ENCODE peak calls at places on chromosomes 13 and 19, in five cellular contexts. One of them, this sample, is unnamed.

GRCh38 chr19:31380854-31381253 is 31.6 kb upstream of the TSHZ3 start:
- DNase-seq in stimulated activated CD8-positive, alpha-beta memory T cell treated with anti-CD3 and anti-CD28 coated beads, Interleukin-2, amount 100 ng/mL, for 1 hour: no peak
- DNase-seq in nucleus accumbens: no peak
- DNase-seq in glutamatergic neuron: no peak
- DNase-seq in HTR-8/SVneo: no peak
- DNase-seq in this sample: no peak

GRCh38 chr13:40613954-40614353 is 52.5 kb downstream of the FOXO1 start:
- DNase-seq in stimulated activated CD8-positive, alpha-beta memory T cell treated with anti-CD3 and anti-CD28 coated beads, Interleukin-2, amount 100 ng/mL, for 1 hour: no peak
- DNase-seq in nucleus accumbens: no peak
- DNase-seq in glutamatergic neuron: no peak
- DNase-seq in HTR-8/SVneo: no peak
- DNase-seq in this sample: no peak

GRCh38 chr19:48510421-48511268 is 990 bp downstream of the LMTK3 start:
- DNase-seq in stimulated activated CD8-positive, alpha-beta memory T cell treated with anti-CD3 and anti-CD28 coated beads, Interleukin-2, amount 100 ng/mL, for 1 hour: peak; percentile 58
- DNase-seq in nucleus accumbens: peak; percentile 55
- DNase-seq in glutamatergic neuron: peak; percentile 75
- DNase-seq in HTR-8/SVneo: no peak
- DNase-seq in this sample: peak; percentile 62

GRCh38 chr19:38478273-38478971 is 44.9 kb downstream of the RYR1 start:
- DNase-seq in stimulated activated CD8-positive, alpha-beta memory T cell treated with anti-CD3 and anti-CD28 coated beads, Interleukin-2, amount 100 ng/mL, for 1 hour: no peak
- DNase-seq in nucleus accumbens: no peak
- DNase-seq in glutamatergic neuron: no peak
- DNase-seq in HTR-8/SVneo: peak; percentile 65
- DNase-seq in this sample: no peak

GRCh38 chr19:36246006-36246391 is 31.1 kb downstream of the ZNF146 start:
- DNase-seq in stimulated activated CD8-positive, alpha-beta memory T cell treated with anti-CD3 and anti-CD28 coated beads, Interleukin-2, amount 100 ng/mL, for 1 hour: no peak
- DNase-seq in nucleus accumbens: no peak
- DNase-seq in glutamatergic neuron: no peak
- DNase-seq in HTR-8/SVneo: no peak
- DNase-seq in this sample: no peak

GRCh38 chr13:85558118-85558517 is 241.1 kb downstream of the SLITRK6 start:
- DNase-seq in stimulated activated CD8-positive, alpha-beta memory T cell treated with anti-CD3 and anti-CD28 coated beads, Interleukin-2, amount 100 ng/mL, for 1 hour: no peak
- DNase-seq in nucleus accumbens: no peak
- DNase-seq in glutamatergic neuron: no peak
- DNase-seq in HTR-8/SVneo: no peak
- DNase-seq in this sample: no peak

GRCh38 chr19:19602713-19603320 is 15.7 kb downstream of the PBX4 start:
- DNase-seq in stimulated activated CD8-positive, alpha-beta memory T cell treated with anti-CD3 and anti-CD28 coated beads, Interleukin-2, amount 100 ng/mL, for 1 hour: no peak
- DNase-seq in nucleus accumbens: no peak
- DNase-seq in glutamatergic neuron: no peak
- DNase-seq in HTR-8/SVneo: no peak
- DNase-seq in this sample: no peak

GRCh38 chr19:3061214-3062161 is 807 bp downstream of the TLE5 start:
- DNase-seq in stimulated activated CD8-positive, alpha-beta memory T cell treated with anti-CD3 and anti-CD28 coated beads, Interleukin-2, amount 100 ng/mL, for 1 hour: peak; percentile 57
- DNase-seq in nucleus accumbens: peak; percentile 25
- DNase-seq in glutamatergic neuron: no peak
- DNase-seq in HTR-8/SVneo: peak; percentile 44
- DNase-seq in this sample: no peak

GRCh38 chr19:45145270-45146189 is 15.3 kb downstream of the NKPD1 start:
- DNase-seq in stimulated activated CD8-positive, alpha-beta memory T cell treated with anti-CD3 and anti-CD28 coated beads, Interleukin-2, amount 100 ng/mL, for 1 hour: no peak
- DNase-seq in nucleus accumbens: no peak
- DNase-seq in glutamatergic neuron: no peak
- DNase-seq in HTR-8/SVneo: no peak
- DNase-seq in this sample: no peak

GRCh38 chr13:49690133-49690989 is 925 bp downstream of the EBPL start:
- DNase-seq in stimulated activated CD8-positive, alpha-beta memory T cell treated with anti-CD3 and anti-CD28 coated beads, Interleukin-2, amount 100 ng/mL, for 1 hour: no peak
- DNase-seq in nucleus accumbens: no peak
- DNase-seq in glutamatergic neuron: no peak
- DNase-seq in HTR-8/SVneo: no peak
- DNase-seq in this sample: no peak

GRCh38 chr13:41145136-41145908 is 12.7 kb upstream of the KBTBD6 start:
- DNase-seq in stimulated activated CD8-positive, alpha-beta memory T cell treated with anti-CD3 and anti-CD28 coated beads, Interleukin-2, amount 100 ng/mL, for 1 hour: no peak
- DNase-seq in nucleus accumbens: no peak
- DNase-seq in glutamatergic neuron: no peak
- DNase-seq in HTR-8/SVneo: no peak
- DNase-seq in this sample: no peak

GRCh38 chr19:10602330-10603083 is 15.4 kb upstream of the AP1M2 start:
- DNase-seq in stimulated activated CD8-positive, alpha-beta memory T cell treated with anti-CD3 and anti-CD28 coated beads, Interleukin-2, amount 100 ng/mL, for 1 hour: peak; percentile 86
- DNase-seq in nucleus accumbens: peak; percentile 11
- DNase-seq in glutamatergic neuron: peak; percentile 92
- DNase-seq in HTR-8/SVneo: peak; percentile 91
- DNase-seq in this sample: peak; percentile 61

This sample was measured in C1 segment of cervical spinal cord.